ENCODE peak calls at places on chromosomes 11 and 22, in nine cellular contexts. Z is fibroblast of the aortic adventitia; V is left ventricle myocardium inferior; P is endothelial cell; L is GM20000; R is astrocyte of the cerebellum; Q is activated CD8-positive, alpha-beta T cell treated with anti-CD3 and anti-CD28 coated beads for 36 hours; B is HFFc6; Y is foreskin fibroblast. M is an unnamed sample.

GRCh38 chr11:45537617-45538016 is 127.8 kb downstream of the CHST1 start:
- DNase-seq in Z (no peak), V (no peak), P (no peak), L (no peak), R (no peak), Q (no peak), B (no peak), Y (peak), M (no peak)

GRCh38 chr22:40432167-40432566 is 61.8 kb downstream of the SGSM3 start:
- DNase-seq in Z (no peak), V (no peak), P (no peak), L (no peak), R (no peak), Q (no peak), B (no peak), Y (no peak), M (no peak)

GRCh38 chr11:118846181-118846946 is 37.3 kb upstream of the CXCR5 start:
- DNase-seq in Z (no peak), V (no peak), P (no peak), L (no peak), R (no peak), Q (no peak), B (no peak), Y (no peak), M (no peak)

GRCh38 chr11:33530824-33531223 is 169.8 kb downstream of the C11orf91 start:
- DNase-seq in Z (peak), V (no peak), P (no peak), L (no peak), R (peak), Q (no peak), B (peak), Y (peak), M (no peak)

GRCh38 chr11:9616858-9617257 is 43.4 kb downstream of the WEE1 start:
- DNase-seq in Z (peak), V (no peak), P (no peak), L (no peak), R (no peak), Q (peak), B (no peak), Y (no peak), M (no peak)

GRCh38 chr22:40193429-40194421 is 16.0 kb downstream of the TNRC6B start:
- DNase-seq in Z (peak), V (no peak), P (no peak), L (no peak), R (no peak), Q (peak), B (no peak), Y (peak), M (no peak)

GRCh38 chr22:22156716-22157499 is 87.7 kb upstream of the VPREB1 start:
- DNase-seq in Z (peak), V (no peak), P (peak), L (peak), R (peak), Q (peak), B (peak), Y (peak), M (peak)

GRCh38 chr11:125114518-125114917 is 3.1 kb upstream of the TMEM218 start:
- DNase-seq in Z (no peak), V (no peak), P (no peak), L (no peak), R (no peak), Q (peak), B (no peak), Y (no peak), M (peak)

GRCh38 chr11:69292221-69292648 is 1.7 kb upstream of the MYEOV start:
- DNase-seq in Z (peak), V (no peak), P (peak), L (peak), R (no peak), Q (peak), B (no peak), Y (no peak), M (peak)

GRCh38 chr11:118233377-118233776 is 8.6 kb upstream of the JAML start:
- DNase-seq in Z (no peak), V (no peak), P (no peak), L (no peak), R (no peak), Q (no peak), B (no peak), Y (no peak), M (no peak)

GRCh38 chr11:8307601-8308000 is 43.9 kb upstream of the LMO1 start:
- DNase-seq in Z (no peak), V (no peak), P (no peak), L (no peak), R (no peak), Q (no peak), B (no peak), Y (no peak), M (no peak)

GRCh38 chr11:28697920-28698827 is 590.0 kb downstream of the METTL15 start:
- DNase-seq in Z (peak), V (peak), P (peak), L (peak), R (peak), Q (peak), B (no peak), Y (peak), M (peak)

GRCh38 chr11:46106530-46107407 is 14.5 kb downstream of the PHF21A start:
- DNase-seq in Z (peak), V (no peak), P (no peak), L (no peak), R (no peak), Q (no peak), B (peak), Y (peak), M (no peak)

GRCh38 chr11:87778341-87778740 is 396.9 kb downstream of the RAB38 start:
- DNase-seq in Z (no peak), V (no peak), P (no peak), L (no peak), R (no peak), Q (no peak), B (no peak), Y (no peak), M (no peak)

DNA sequence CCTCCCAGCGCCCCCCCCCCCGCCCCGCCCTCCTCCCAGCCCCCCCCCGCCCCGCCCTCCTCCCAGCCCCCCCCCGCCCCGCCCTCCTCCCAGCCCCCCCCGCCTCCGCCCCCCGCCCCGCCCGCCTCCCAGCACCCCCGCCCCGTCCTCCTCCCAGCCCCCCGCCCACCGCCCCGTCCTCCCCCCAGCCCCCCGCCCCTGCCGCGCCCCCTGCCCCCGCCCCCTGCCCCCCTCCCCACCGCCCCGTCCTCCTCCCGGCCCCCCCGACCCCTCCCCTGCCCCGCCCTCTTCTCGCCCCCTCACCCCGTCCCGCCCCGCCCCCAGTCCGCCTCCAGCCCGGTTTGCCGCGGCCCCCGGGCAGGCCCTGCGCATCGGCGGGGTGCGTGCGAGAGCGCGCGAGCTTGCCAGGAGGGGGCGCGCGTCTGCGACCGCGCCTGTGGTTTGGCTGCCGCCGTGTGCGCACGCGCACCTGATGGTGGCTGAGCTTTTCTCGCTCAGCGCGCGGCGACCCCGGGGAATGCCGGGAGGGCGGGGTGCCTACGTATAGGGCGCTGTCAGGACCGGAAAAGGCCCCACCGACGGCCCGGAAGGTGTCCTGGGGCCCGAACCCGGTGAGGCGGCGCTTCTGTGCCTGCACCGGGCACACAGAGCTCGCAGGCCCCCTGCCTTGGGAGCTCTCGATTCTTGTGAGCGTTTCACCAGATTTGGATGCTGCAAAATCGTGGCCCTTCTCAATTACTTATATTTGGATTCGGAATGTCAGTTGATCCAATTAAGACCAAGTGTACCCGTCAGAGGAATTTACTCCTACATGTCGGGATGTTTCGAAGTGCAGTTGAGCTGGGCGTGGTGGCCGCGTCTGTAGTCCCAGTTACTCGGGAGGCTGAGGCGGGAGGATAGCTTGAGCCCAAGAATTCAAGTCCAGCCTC is 501 bp upstream of the TTLL12 start:
- DNase-seq in Z (peak), V (peak), P (peak), L (peak), R (peak), Q (peak), B (peak), Y (peak), M (peak)
- TF ChIP-seq CTCF in Z (peak), V (peak), P (peak), L (peak), R (peak), Q (peak), B (peak), Y (peak), M (peak)

GRCh38 chr11:38791346-38791961 is 2193.4 kb upstream of the RAG2 start:
- DNase-seq in Z (peak), V (no peak), P (peak), L (peak), R (peak), Q (peak), B (peak), Y (peak), M (peak)
- TF ChIP-seq CTCF in Z (peak), V (peak), P (peak), L (peak), R (peak), Q (peak), B (peak), Y (peak), M (peak)

GRCh38 chr11:103619938-103620337 is 416.5 kb upstream of the DDI1 start:
- DNase-seq in Z (no peak), V (no peak), P (no peak), L (no peak), R (no peak), Q (no peak), B (no peak), Y (no peak), M (no peak)

GRCh38 chr11:103622296-103622695 is 414.1 kb upstream of the DDI1 start:
- DNase-seq in Z (no peak), V (no peak), P (no peak), L (no peak), R (no peak), Q (no peak), B (no peak), Y (no peak), M (no peak)

GRCh38 chr11:103623933-103624332 is 412.5 kb upstream of the DDI1 start:
- DNase-seq in Z (no peak), V (no peak), P (no peak), L (no peak), R (no peak), Q (no peak), B (no peak), Y (no peak), M (no peak)

GRCh38 chr11:103618532-103618931 is 417.9 kb upstream of the DDI1 start:
- DNase-seq in Z (peak), V (no peak), P (no peak), L (no peak), R (no peak), Q (no peak), B (peak), Y (peak), M (no peak)

GRCh38 chr11:103619480-103619879 is 417.0 kb upstream of the DDI1 start:
- DNase-seq in Z (no peak), V (no peak), P (no peak), L (no peak), R (no peak), Q (no peak), B (peak), Y (no peak), M (no peak)
- TF ChIP-seq CTCF in Z (no peak), V (no peak), P (no peak), L (no peak), R (peak), Q (no peak), B (peak), Y (no peak), M (peak)

DNA sequence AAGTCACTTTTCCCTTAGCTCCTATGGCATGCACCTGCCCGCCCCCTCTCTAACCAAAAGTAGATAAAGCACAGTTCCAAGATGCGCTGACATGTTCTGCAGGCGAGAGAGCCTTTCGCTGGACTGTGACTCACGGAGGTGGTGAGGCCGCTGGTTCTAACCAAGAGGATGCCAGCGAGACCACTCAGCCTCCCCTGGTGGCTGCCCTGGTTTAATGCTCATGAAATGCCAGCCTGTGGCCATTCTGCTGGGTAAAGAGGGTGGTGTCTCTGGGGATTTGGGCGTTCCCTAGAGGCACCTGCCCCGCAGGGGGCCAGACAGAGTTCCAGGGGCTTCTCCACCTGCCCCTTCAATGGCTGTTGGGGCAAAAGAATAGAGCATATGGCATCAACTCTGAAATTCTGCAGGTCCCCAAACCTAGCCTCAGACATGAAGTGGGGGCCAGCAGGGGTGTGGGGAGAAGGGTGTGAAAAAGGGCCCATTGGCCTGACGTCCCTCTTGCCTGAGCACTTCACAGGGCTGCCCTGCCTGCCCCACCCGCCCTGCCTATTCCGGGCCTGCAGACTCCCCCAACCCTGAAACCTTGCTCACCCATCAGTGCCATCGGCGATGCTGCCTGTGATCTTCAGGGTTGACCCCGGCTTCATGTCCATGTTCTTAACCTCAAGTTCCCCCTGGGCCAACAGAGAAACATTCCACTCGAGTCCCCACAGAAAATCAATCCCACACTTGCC is 8.5 kb downstream of the LGALS2 start:
- DNase-seq in Z (no peak), V (no peak), P (no peak), L (no peak), R (no peak), Q (no peak), B (no peak), Y (no peak), M (no peak)
- TF ChIP-seq CTCF in Z (no peak), V (no peak), P (no peak), L (no peak), R (peak), Q (no peak), B (peak), Y (no peak), M (no peak)

GRCh38 chr11:12767022-12767421 is 92.8 kb downstream of the TEAD1 start:
- DNase-seq in Z (peak), V (no peak), P (no peak), L (no peak), R (no peak), Q (no peak), B (no peak), Y (peak), M (no peak)

GRCh38 chr11:12768731-12769673 is 94.8 kb downstream of the TEAD1 start:
- DNase-seq in Z (no peak), V (no peak), P (no peak), L (peak), R (no peak), Q (peak), B (no peak), Y (no peak), M (peak)

GRCh38 chr11:12765428-12765827 is 91.2 kb downstream of the TEAD1 start:
- DNase-seq in Z (no peak), V (peak), P (no peak), L (no peak), R (no peak), Q (no peak), B (no peak), Y (peak), M (no peak)

GRCh38 chr11:12769834-12770345 is 95.7 kb downstream of the TEAD1 start:
- DNase-seq in Z (peak), V (no peak), P (no peak), L (no peak), R (peak), Q (no peak), B (peak), Y (peak), M (no peak)

GRCh38 chr11:12767577-12767976 is 93.4 kb downstream of the TEAD1 start:
- DNase-seq in Z (no peak), V (no peak), P (no peak), L (no peak), R (no peak), Q (no peak), B (no peak), Y (no peak), M (no peak)
- TF ChIP-seq CTCF in Z (no peak), V (no peak), P (no peak), L (no peak), R (no peak), Q (no peak), B (no peak), Y (no peak), M (no peak)

GRCh38 chr22:35618427-35619223 is 1.5 kb upstream of the MB start:
- DNase-seq in Z (no peak), V (no peak), P (no peak), L (no peak), R (no peak), Q (no peak), B (no peak), Y (no peak), M (no peak)

GRCh38 chr22:35615156-35615555 is 2.0 kb downstream of the MB start:
- DNase-seq in Z (peak), V (no peak), P (no peak), L (no peak), R (no peak), Q (no peak), B (no peak), Y (no peak), M (no peak)

GRCh38 chr22:35619336-35620094 is 2.4 kb upstream of the MB start:
- DNase-seq in Z (no peak), V (no peak), P (no peak), L (no peak), R (no peak), Q (no peak), B (no peak), Y (no peak), M (no peak)

GRCh38 chr22:35616043-35616442 is 1.1 kb downstream of the MB start:
- DNase-seq in Z (no peak), V (no peak), P (no peak), L (no peak), R (no peak), Q (no peak), B (peak), Y (no peak), M (no peak)

GRCh38 chr22:35617137-35617755 is at the start of gene MB:
- DNase-seq in Z (no peak), V (peak), P (no peak), L (no peak), R (no peak), Q (no peak), B (no peak), Y (no peak), M (no peak)
- TF ChIP-seq CTCF in Z (no peak), V (peak), P (no peak), L (no peak), R (no peak), Q (no peak), B (no peak), Y (no peak), M (no peak)

DNA sequence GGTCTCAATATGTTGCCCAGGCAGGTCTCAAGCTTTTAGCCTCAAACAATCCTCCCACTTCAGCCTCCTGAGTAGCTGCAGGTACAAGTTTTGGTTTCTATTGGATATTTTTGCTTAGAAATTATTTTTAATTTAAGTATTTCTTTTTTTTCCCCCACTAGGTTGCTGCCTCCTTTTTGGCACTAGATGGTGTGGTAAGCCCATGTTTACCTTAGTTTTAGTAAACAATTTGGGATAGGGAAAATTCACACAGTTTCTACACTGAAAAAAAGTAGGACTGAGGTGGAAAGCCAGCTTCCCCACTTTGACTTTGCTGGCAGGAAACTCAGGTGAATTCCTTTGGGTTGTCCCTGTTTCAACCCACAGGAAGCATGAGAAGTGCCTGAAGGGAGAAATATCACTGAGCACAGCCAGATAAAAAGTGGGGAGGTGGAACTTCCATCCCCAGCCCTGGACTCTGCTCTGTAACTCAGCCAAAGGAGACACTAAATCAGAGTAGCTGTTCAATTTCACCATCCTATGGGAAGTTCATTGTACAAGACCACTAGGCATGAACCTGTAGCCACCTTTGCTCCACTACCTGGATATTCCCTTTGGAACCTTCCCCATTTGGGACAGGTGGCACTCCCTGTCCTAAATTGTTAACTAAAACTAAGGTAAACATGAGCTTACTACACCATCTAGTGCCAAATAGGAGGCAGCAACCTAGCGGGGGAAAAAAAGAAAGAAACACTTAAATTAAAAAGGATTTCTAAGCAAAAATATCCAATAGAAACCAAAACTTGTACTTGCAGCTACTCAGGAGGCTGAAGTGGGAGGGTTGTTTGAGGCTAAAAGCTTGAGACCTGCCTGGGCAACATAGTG is 154.4 kb upstream of the FAT3 start:
- DNase-seq in Z (no peak), V (no peak), P (no peak), L (no peak), R (no peak), Q (no peak), B (peak), Y (no peak), M (no peak)
- TF ChIP-seq CTCF in Z (no peak), V (no peak), P (no peak), L (no peak), R (peak), Q (no peak), B (peak), Y (peak), M (no peak)

GRCh38 chr11:36822829-36823228 is 224.8 kb upstream of the RAG2 start:
- DNase-seq in Z (no peak), V (no peak), P (no peak), L (no peak), R (no peak), Q (no peak), B (no peak), Y (no peak), M (no peak)

GRCh38 chr11:36817336-36817965 is 219.4 kb upstream of the RAG2 start:
- DNase-seq in Z (peak), V (no peak), P (no peak), L (no peak), R (no peak), Q (peak), B (no peak), Y (no peak), M (no peak)

GRCh38 chr11:36818410-36818809 is 220.4 kb upstream of the RAG2 start:
- DNase-seq in Z (peak), V (no peak), P (peak), L (peak), R (no peak), Q (peak), B (no peak), Y (no peak), M (peak)
- TF ChIP-seq CTCF in Z (peak), V (peak), P (no peak), L (peak), R (no peak), Q (peak), B (peak), Y (peak), M (peak)